ENCODE peak calls at places on chromosomes 5 and 9, in seven cellular contexts. Q is WTC11, H is cardiac fibroblast, Z is right lobe of liver, B is tibial nerve, A is neural crest cell, P is transverse colon. X is an unnamed sample.

GRCh38 chr5:157918811-157919742 is 60.1 kb upstream of the CLINT1 start:
- DNase-seq in Q (no peak), H (peak; percentile 6), Z (no peak), B (no peak), A (no peak), P (peak; percentile 72), X (no peak)

GRCh38 chr5:65779643-65780042 is 57.6 kb downstream of the NLN start:
- DNase-seq in Q (no peak), H (no peak), Z (no peak), B (no peak), A (no peak), P (no peak), X (no peak)

GRCh38 chr5:168307925-168308584 is 16.6 kb downstream of the WWC1 start:
- DNase-seq in Q (no peak), H (no peak), Z (no peak), B (no peak), A (no peak), P (no peak), X (no peak)

GRCh38 chr5:178483620-178484019 is 106.6 kb downstream of the COL23A1 start:
- DNase-seq in Q (no peak), H (no peak), Z (no peak), B (no peak), A (no peak), P (peak; percentile 30), X (no peak)

GRCh38 chr5:33824516-33825195 is 67.1 kb downstream of the ADAMTS12 start:
- DNase-seq in Q (no peak), H (peak; percentile 85), Z (no peak), B (no peak), A (no peak), P (peak; percentile 11), X (no peak)

GRCh38 chr5:154972476-154973080 is 31.7 kb downstream of the MRPL22 start:
- DNase-seq in Q (peak; percentile 32), H (peak; percentile 73), Z (no peak), B (no peak), A (peak; percentile 42), P (no peak), X (peak; percentile 53)

GRCh38 chr5:96433066-96433447 is at the start of gene PCSK1:
- DNase-seq in Q (peak; percentile 50), H (no peak), Z (no peak), B (no peak), A (peak; percentile 11), P (no peak), X (no peak)

GRCh38 chr5:160507181-160507811 is 85.6 kb downstream of the PTTG1 start:
- DNase-seq in Q (no peak), H (peak; percentile 14), Z (no peak), B (no peak), A (no peak), P (no peak), X (peak; percentile 31)

GRCh38 chr9:15239816-15240215 is 67.2 kb downstream of the TTC39B start:
- DNase-seq in Q (no peak), H (peak; percentile 38), Z (no peak), B (no peak), A (no peak), P (no peak), X (no peak)

GRCh38 chr9:113522858-113523257 is 59.3 kb downstream of the RGS3 start:
- DNase-seq in Q (no peak), H (no peak), Z (no peak), B (no peak), A (no peak), P (no peak), X (no peak)

GRCh38 chr5:33118761-33119415 is 321.9 kb upstream of the TARS1 start:
- DNase-seq in Q (no peak), H (no peak), Z (no peak), B (no peak), A (no peak), P (no peak), X (peak; percentile 26)

GRCh38 chr5:158154226-158155005 is 295.5 kb upstream of the CLINT1 start:
- DNase-seq in Q (no peak), H (peak; percentile 61), Z (no peak), B (no peak), A (no peak), P (no peak), X (peak; percentile 95)

GRCh38 chr9:21970800-21971620 is 23.2 kb downstream of the CDKN2A start:
- DNase-seq in Q (no peak), H (no peak), Z (no peak), B (no peak), A (no peak), P (no peak), X (no peak)

GRCh38 chr9:124280176-124280691 is 22.5 kb downstream of the NEK6 start:
- DNase-seq in Q (no peak), H (peak; percentile 99), Z (peak; percentile 62), B (no peak), A (no peak), P (no peak), X (peak; percentile 52)

GRCh38 chr5:34762321-34762871 is 76.6 kb upstream of the TTC23L start:
- DNase-seq in Q (no peak), H (peak; percentile 92), Z (no peak), B (peak; percentile 40), A (no peak), P (no peak), X (no peak)

GRCh38 chr5:131068893-131069643 is 96.0 kb downstream of the HINT1 start:
- DNase-seq in Q (no peak), H (no peak), Z (no peak), B (no peak), A (no peak), P (peak; percentile 12), X (no peak)

GRCh38 chr5:157972579-157972978 is 113.6 kb upstream of the CLINT1 start:
- DNase-seq in Q (no peak), H (no peak), Z (no peak), B (no peak), A (no peak), P (no peak), X (no peak)

GRCh38 chr5:139451878-139452660 is 10.5 kb downstream of the ECSCR start:
- DNase-seq in Q (no peak), H (no peak), Z (no peak), B (no peak), A (no peak), P (no peak), X (no peak)

GRCh38 chr9:36922548-36922947 is 111.5 kb downstream of the PAX5 start:
- DNase-seq in Q (no peak), H (no peak), Z (no peak), B (no peak), A (no peak), P (no peak), X (no peak)

GRCh38 chr9:126203313-126203712 is 123.3 kb upstream of the MVB12B start:
- DNase-seq in Q (no peak), H (no peak), Z (no peak), B (no peak), A (no peak), P (no peak), X (no peak)
- TF ChIP-seq CTCF in Q (no peak), H (no peak), Z (no peak), B (no peak), A (no peak), P (no peak), X (no peak)

GRCh38 chr9:121598167-121599000 is 53.0 kb upstream of the DAB2IP start:
- DNase-seq in Q (peak; percentile 93), H (peak; percentile 69), Z (peak; percentile 67), B (peak; percentile 19), A (peak; percentile 60), P (peak; percentile 75), X (peak; percentile 85)
- TF ChIP-seq CTCF in Q (no peak), H (no peak), Z (peak; percentile 12), B (no peak), A (peak; percentile 67), P (peak; percentile 25), X (peak; percentile 70)

GRCh38 chr9:7236186-7236585 is 478.4 kb downstream of the KDM4C start:
- DNase-seq in Q (no peak), H (no peak), Z (no peak), B (no peak), A (no peak), P (no peak), X (no peak)

GRCh38 chr9:7233516-7233915 is 475.7 kb downstream of the KDM4C start:
- DNase-seq in Q (no peak), H (no peak), Z (no peak), B (no peak), A (no peak), P (no peak), X (no peak)

GRCh38 chr9:7237473-7238243 is 479.9 kb downstream of the KDM4C start:
- DNase-seq in Q (no peak), H (peak; percentile 74), Z (no peak), B (no peak), A (no peak), P (no peak), X (no peak)

GRCh38 chr9:7238244-7238637 is 480.5 kb downstream of the KDM4C start:
- DNase-seq in Q (no peak), H (no peak), Z (no peak), B (no peak), A (no peak), P (no peak), X (no peak)

DNA sequence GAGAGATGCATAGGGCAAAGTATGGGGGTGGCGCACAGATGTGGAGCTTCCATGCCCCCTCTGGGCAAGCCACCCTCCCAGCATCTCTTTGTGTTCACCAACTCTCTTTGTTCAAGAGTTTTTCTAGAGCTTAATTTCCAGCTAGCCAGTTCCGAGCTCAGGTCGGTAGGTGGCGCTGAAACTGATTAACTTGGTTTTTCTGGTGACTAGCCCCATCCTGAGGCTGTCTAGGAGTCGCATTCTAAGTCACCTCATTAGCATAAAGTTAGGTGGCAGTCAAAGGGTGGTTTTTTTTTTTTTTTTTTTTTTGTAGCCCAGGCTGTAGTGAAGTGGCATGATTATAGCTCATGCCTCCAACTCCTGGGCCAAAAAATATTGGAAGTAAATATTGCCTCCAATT is 476.4 kb downstream of the KDM4C start:
- DNase-seq in Q (peak; percentile 85), H (peak; percentile 53), Z (no peak), B (no peak), A (peak; percentile 36), P (no peak), X (no peak)
- TF ChIP-seq CTCF in Q (peak; percentile 65), H (peak; percentile 72), Z (peak; percentile 32), B (no peak), A (peak; percentile 59), P (peak; percentile 5), X (peak; percentile 50)

DNA sequence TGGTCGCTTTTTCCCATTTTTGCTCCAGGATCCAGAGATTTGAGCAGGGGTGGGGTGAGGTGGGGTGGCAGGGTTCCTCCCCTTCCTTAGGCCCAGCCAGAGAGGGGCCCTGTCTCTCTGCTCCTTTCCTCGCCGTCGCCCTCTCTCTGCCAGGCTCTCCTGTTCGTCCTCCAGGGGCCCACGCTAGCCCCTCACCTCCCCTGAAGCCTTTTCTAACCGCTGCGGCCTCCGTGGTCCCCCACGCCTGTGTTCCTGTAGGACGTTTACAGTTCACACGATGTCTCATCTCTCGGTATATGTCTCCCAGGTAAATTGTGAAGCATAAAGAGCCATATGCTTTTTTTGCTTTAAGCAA is 49.9 kb upstream of the ZNF366 start:
- DNase-seq in Q (no peak), H (no peak), Z (no peak), B (no peak), A (no peak), P (no peak), X (no peak)
- TF ChIP-seq CTCF in Q (no peak), H (no peak), Z (no peak), B (no peak), A (no peak), P (no peak), X (no peak)